ENCODE peak calls at places on chromosomes 4 and X, in nine cellular contexts. M is transverse colon, R is H1, F is suprapubic skin, L is spleen, I is sigmoid colon, U is GM12891, J is HepG2, V is endothelial cell of umbilical vein. G is an unnamed sample.

GRCh38 chr4:17523626-17524025 is 8.7 kb downstream of the CLRN2 start:
- DNase-seq in J (no peak), V (no peak), F (no peak), U (no peak), L (no peak), R (no peak), I (no peak), M (no peak), G (no peak)

GRCh38 chrX:23333842-23334535 is 660 bp upstream of the PTCHD1 start:
- DNase-seq in F (no peak), J (no peak), I (peak), V (no peak), M (peak), U (no peak), L (no peak), R (peak), G (no peak)

GRCh38 chr4:156230151-156230550 is 276.5 kb upstream of the CTSO start:
- DNase-seq in J (no peak), F (no peak), L (no peak), R (no peak), U (no peak), V (no peak), M (no peak), I (no peak), G (no peak)

GRCh38 chr4:48033825-48034413 is 17.3 kb downstream of the NIPAL1 start:
- DNase-seq in V (peak), J (peak), U (no peak), L (no peak), R (peak), F (no peak), I (no peak), M (peak), G (no peak)

GRCh38 chr4:22434895-22435294 is 81.0 kb downstream of the ADGRA3 start:
- DNase-seq in L (no peak), J (peak), F (no peak), R (no peak), M (peak), V (peak), U (no peak), I (no peak), G (no peak)

GRCh38 chr4:189081831-189082230 is 858.8 kb upstream of the FRG1 start:
- DNase-seq in V (no peak), L (no peak), U (no peak), F (no peak), J (no peak), I (no peak), M (no peak), R (no peak), G (no peak)

GRCh38 chrX:96006281-96006680 is 678.4 kb upstream of the DIAPH2 start:
- DNase-seq in L (no peak), R (no peak), J (no peak), I (no peak), U (no peak), M (no peak), V (no peak), F (no peak), G (no peak)

GRCh38 chr4:150119492-150119891 is 41.2 kb downstream of the DCLK2 start:
- DNase-seq in L (no peak), F (no peak), I (no peak), R (no peak), U (no peak), V (peak), J (peak), M (no peak), G (no peak)

GRCh38 chr4:36290641-36291040 is 9.2 kb downstream of the DTHD1 start:
- DNase-seq in J (no peak), R (no peak), M (peak), L (no peak), V (no peak), U (no peak), I (no peak), F (no peak), G (no peak)

GRCh38 chr4:113561092-113561491 is 200.4 kb downstream of the CAMK2D start:
- DNase-seq in L (no peak), R (no peak), J (no peak), I (no peak), V (peak), F (no peak), M (no peak), U (no peak), G (no peak)

GRCh38 chr4:48141048-48141447 is 7.0 kb upstream of the TXK start:
- DNase-seq in V (peak), R (no peak), J (peak), F (no peak), U (peak), L (no peak), M (no peak), I (no peak), G (no peak)

GRCh38 chr4:6972911-6973310 is 63.3 kb downstream of the TBC1D14 start:
- DNase-seq in M (no peak), F (no peak), J (no peak), R (no peak), U (no peak), I (no peak), L (no peak), V (no peak), G (no peak)

GRCh38 chr4:1247811-1248261 is 1.1 kb downstream of the CTBP1 start:
- DNase-seq in L (no peak), V (no peak), M (no peak), J (no peak), R (peak), F (peak), U (no peak), I (peak), G (no peak)

GRCh38 chrX:119234931-119235555 is 1.0 kb upstream of the PGRMC1 start:
- DNase-seq in L (no peak), V (no peak), J (no peak), M (no peak), I (no peak), R (no peak), U (no peak), F (no peak), G (no peak)

GRCh38 chr4:44046491-44046890 is 402.1 kb downstream of the KCTD8 start:
- DNase-seq in L (no peak), M (no peak), F (no peak), V (no peak), J (no peak), I (no peak), U (no peak), R (no peak), G (no peak)

GRCh38 chr4:26185436-26185835 is 135.4 kb upstream of the RBPJ start:
- DNase-seq in M (no peak), R (no peak), V (no peak), I (no peak), F (no peak), J (no peak), U (no peak), L (no peak), G (no peak)

GRCh38 chr4:128538111-128538882 is 250.7 kb upstream of the PGRMC2 start:
- DNase-seq in R (no peak), V (no peak), J (no peak), F (no peak), I (no peak), M (no peak), L (no peak), U (no peak), G (no peak)

GRCh38 chrX:133754657-133755056 is 230.7 kb downstream of the GPC3 start:
- DNase-seq in M (no peak), F (no peak), J (no peak), V (no peak), L (no peak), U (no peak), I (no peak), R (no peak), G (no peak)

GRCh38 chr4:85928775-85929585 is 430.9 kb downstream of the MAPK10 start:
- DNase-seq in R (no peak), M (no peak), V (no peak), F (no peak), J (peak), I (no peak), U (no peak), L (no peak), G (no peak)

GRCh38 chrX:55488559-55489314 is 911 bp downstream of the USP51 start:
- DNase-seq in V (peak), R (peak), J (no peak), U (peak), L (peak), M (peak), F (peak), I (peak), G (peak)

GRCh38 chr4:54067163-54067562 is 2.8 kb upstream of the CHIC2 start:
- DNase-seq in L (no peak), R (no peak), U (no peak), V (peak), M (peak), J (no peak), I (peak), F (no peak), G (no peak)

GRCh38 chrX:114976321-114976720 is 41.1 kb downstream of the IL13RA2 start:
- DNase-seq in V (no peak), R (no peak), F (no peak), J (no peak), I (no peak), L (no peak), M (no peak), U (no peak), G (no peak)

GRCh38 chr4:87056884-87057283 is 122.1 kb downstream of the AFF1 start:
- DNase-seq in L (no peak), R (no peak), F (no peak), J (no peak), U (no peak), V (no peak), I (no peak), M (peak), G (no peak)

GRCh38 chr4:96598465-96598864 is 758.6 kb downstream of the PDHA2 start:
- DNase-seq in F (no peak), U (no peak), R (no peak), M (no peak), I (no peak), J (no peak), L (no peak), V (no peak), G (no peak)

GRCh38 chr4:151169223-151169622 is 69.8 kb downstream of the RPS3A start:
- DNase-seq in R (no peak), U (no peak), M (peak), J (no peak), L (no peak), V (no peak), F (no peak), I (peak), G (no peak)

GRCh38 chr4:109985993-109986640 is 73.4 kb downstream of the EGF start:
- DNase-seq in J (no peak), L (no peak), V (no peak), F (no peak), U (no peak), M (no peak), I (no peak), R (no peak), G (no peak)

GRCh38 chrX:9326369-9326768 is 138.5 kb upstream of the TBL1X start:
- DNase-seq in V (no peak), I (no peak), M (no peak), U (no peak), R (no peak), F (no peak), L (no peak), J (no peak), G (no peak)

GRCh38 chr4:38663021-38663800 is 788 bp upstream of the KLF3 start:
- DNase-seq in J (no peak), U (peak), R (peak), L (no peak), M (no peak), F (peak), V (peak), I (peak), G (no peak)
- TF ChIP-seq POLR2A in J (no peak), U (no peak), R (no peak), L (no peak), M (peak), F (peak), V (peak), I (peak), G (no peak)

GRCh38 chrX:154123241-154124219 is 20.5 kb upstream of the OPN1LW start:
- DNase-seq in F (no peak), L (peak), R (no peak), V (peak), U (no peak), I (no peak), J (peak), M (peak), G (no peak)
- TF ChIP-seq POLR2AphosphoS5 in F (no peak), L (peak), R (no peak), V (no peak), U (no peak), I (no peak), J (no peak), M (no peak), G (no peak)

GRCh38 chr4:3292571-3293409 is at the start of gene RGS12:
- DNase-seq in L (peak), J (peak), U (peak), V (peak), R (peak), M (peak), I (peak), F (peak), G (peak)
- TF ChIP-seq POLR2A in L (peak), J (no peak), U (no peak), V (peak), R (no peak), M (peak), I (peak), F (no peak), G (peak)

DNA sequence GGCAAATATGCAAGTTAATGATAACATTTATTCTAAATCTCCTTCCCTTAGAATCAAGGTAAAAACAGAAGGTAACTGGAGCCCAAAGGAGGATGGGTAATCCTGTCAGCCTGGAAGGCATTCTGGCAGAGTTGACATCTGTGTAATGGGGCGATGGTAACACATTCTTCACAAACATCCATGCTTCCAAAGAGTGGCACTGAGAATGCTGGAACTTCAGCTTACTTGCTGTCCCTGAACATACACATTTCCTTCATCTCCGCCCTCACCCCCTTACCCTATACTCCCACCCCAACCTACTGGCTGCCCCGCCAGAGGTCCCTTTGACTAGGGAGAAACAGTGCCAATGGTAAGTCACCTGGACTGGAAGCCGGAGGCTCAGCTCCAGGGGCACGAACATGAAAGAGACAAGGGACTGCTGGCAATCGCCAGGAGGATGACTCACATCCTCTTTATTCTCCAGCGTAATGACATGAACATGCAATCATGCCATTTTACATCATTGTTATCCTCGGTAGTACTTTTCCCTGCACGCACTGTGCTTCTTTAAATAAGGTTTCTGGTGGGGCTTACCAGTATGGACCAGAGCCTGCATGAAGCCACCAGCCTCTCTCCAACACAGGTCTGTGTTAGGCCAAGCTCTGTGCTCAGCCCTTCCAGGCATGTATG is 694.2 kb upstream of the TENM3 start:
- DNase-seq in R (no peak), F (no peak), M (no peak), U (no peak), I (no peak), L (no peak), J (peak), V (no peak), G (no peak)
- TF ChIP-seq POLR2AphosphoS5 in R (no peak), F (no peak), M (no peak), U (no peak), I (no peak), L (no peak), J (no peak), V (no peak), G (no peak)

DNA sequence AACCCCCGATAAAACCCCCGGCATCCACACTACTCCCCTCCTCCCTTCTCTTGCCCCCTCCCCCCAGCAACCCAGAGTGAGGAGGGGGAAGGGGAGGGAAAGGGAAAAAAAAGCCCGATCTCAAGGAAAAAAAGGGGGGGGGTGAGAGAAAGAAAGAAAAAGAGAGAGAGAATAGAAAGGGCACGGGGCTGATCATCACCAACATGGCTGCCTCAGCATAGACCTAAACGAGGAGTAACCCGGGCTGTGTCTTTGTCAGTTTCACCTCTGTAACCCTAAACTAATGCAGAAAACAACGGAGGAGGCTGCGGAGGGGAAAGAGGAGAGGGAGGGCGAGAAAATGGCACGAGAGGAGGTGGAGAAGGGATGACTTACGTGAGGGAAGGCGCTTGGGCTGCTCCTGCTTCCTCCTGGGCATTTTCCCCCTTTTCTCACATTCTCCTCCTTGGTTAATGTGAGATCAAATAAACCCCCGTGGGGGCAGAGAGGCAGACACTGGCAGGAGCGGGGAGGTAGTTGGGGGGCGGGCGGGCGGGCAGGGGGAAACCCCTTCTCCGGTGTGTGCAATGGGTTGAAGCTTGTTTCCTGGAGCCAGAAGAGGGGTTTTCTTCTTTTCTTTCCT is 522 bp downstream of the ZNF827 start:
- DNase-seq in F (no peak), U (no peak), M (peak), J (no peak), R (peak), V (peak), I (no peak), L (no peak), G (no peak)
- TF ChIP-seq POLR2A in F (no peak), U (peak), M (no peak), J (no peak), R (no peak), V (peak), I (no peak), L (no peak), G (no peak)

GRCh38 chr4:94691552-94691951 is 66.2 kb upstream of the BMPR1B start:
- DNase-seq in I (no peak), V (no peak), L (no peak), F (no peak), M (no peak), J (no peak), U (no peak), R (no peak), G (no peak)

GRCh38 chr4:94689155-94689554 is 68.6 kb upstream of the BMPR1B start:
- DNase-seq in F (no peak), I (no peak), M (no peak), L (no peak), U (no peak), V (no peak), R (no peak), J (no peak), G (no peak)

GRCh38 chr4:94695389-94695788 is 62.4 kb upstream of the BMPR1B start:
- DNase-seq in I (no peak), F (no peak), L (no peak), U (no peak), M (no peak), R (no peak), J (no peak), V (no peak), G (no peak)

GRCh38 chr4:94686086-94686485 is 71.7 kb upstream of the BMPR1B start:
- DNase-seq in U (no peak), R (no peak), J (no peak), I (no peak), L (no peak), F (no peak), V (no peak), M (no peak), G (no peak)

GRCh38 chr4:94690851-94691254 is 66.9 kb upstream of the BMPR1B start:
- DNase-seq in J (no peak), R (no peak), M (no peak), L (no peak), F (no peak), U (no peak), I (no peak), V (no peak), G (no peak)
- TF ChIP-seq POLR2AphosphoS5 in J (no peak), R (no peak), M (no peak), L (no peak), F (no peak), U (no peak), I (no peak), V (no peak), G (no peak)

GRCh38 chr4:187811586-187811985 is 184.0 kb upstream of the ZFP42 start:
- DNase-seq in M (no peak), L (no peak), F (no peak), U (no peak), V (no peak), J (no peak), R (no peak), I (no peak), G (no peak)

DNA sequence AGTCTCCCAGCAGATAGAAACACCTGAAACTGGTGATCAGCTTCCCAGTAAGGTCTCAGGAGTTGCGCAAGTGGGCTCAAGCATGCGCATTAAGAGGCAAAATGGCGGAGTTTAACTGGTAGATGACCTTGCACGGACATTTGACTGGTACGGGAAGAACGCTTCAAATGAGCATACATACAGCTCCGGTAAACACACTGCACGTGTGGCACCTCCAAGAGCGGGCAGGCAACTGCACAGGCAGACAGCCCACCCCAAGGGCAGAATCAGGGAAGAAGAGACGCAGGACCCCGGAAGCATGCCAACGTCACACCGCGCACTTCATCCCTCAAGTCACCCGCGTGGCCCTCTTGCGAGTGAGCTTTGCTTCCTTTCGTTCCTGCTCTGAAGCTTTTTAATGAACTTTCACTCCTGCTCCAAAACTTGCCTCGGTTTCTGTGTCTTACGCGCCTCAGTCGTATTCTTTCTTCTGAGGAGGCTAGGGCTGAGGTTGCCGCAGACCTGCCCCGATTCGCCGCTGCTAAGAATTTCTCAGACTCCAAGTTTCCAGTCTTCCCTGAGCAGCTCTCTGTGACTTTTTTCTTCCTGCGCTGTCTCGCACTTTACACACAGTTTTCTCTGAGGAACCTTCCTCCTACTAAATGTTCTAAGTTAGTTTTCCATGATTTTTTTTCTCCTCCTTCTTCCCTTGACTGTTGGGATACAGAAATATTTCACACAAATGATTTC is 180.7 kb upstream of the ZFP42 start:
- DNase-seq in F (no peak), J (no peak), I (no peak), M (no peak), L (no peak), U (no peak), R (no peak), V (no peak), G (no peak)
- TF ChIP-seq POLR2A in F (no peak), J (no peak), I (no peak), M (no peak), L (no peak), U (no peak), R (no peak), V (no peak), G (no peak)